ENCODE peak calls at places on chromosome 6, in four cellular contexts. M, O, D and P are unnamed samples. For H3K4me1, the result is how much of the 10 kb centered on the place peaks cover.

GRCh38 chr6:170584181-170584953 is at the start of gene PDCD2:
- DNase-seq in M (peak), O (peak), D (peak), P (peak)

GRCh38 chr6:112773217-112773616 is 426.1 kb downstream of the RFPL4B start:
- DNase-seq in M (no peak), O (no peak), D (no peak), P (no peak)

GRCh38 chr6:40640591-40641293 is 53.6 kb upstream of the LRFN2 start:
- DNase-seq in M (no peak), O (no peak), D (no peak), P (no peak)

GRCh38 chr6:166826264-166826663 is 130.1 kb downstream of the RNASET2 start:
- DNase-seq in M (no peak), O (no peak), D (no peak), P (no peak)

GRCh38 chr6:126909493-126909892 is 209.0 kb upstream of the RSPO3 start:
- DNase-seq in M (no peak), O (no peak), D (no peak), P (no peak)

GRCh38 chr6:170031096-170031471 is 259.8 kb downstream of the DLL1 start:
- DNase-seq in M (peak), O (no peak), D (peak), P (peak)

GRCh38 chr6:100731411-100731810 is 149.7 kb downstream of the ASCC3 start:
- DNase-seq in M (no peak), O (no peak), D (no peak), P (no peak)

GRCh38 chr6:12294851-12295536 is 4.8 kb downstream of the EDN1 start:
- DNase-seq in M (no peak), O (peak), D (no peak), P (no peak)

GRCh38 chr6:162917506-162917905 is 189.7 kb downstream of the PACRG start:
- DNase-seq in M (no peak), O (no peak), D (no peak), P (no peak)

GRCh38 chr6:25327372-25327771 is 48.2 kb downstream of the CARMIL1 start:
- DNase-seq in M (no peak), O (no peak), D (no peak), P (no peak)

GRCh38 chr6:37822851-37823682 is 3.5 kb downstream of the ZFAND3 start:
- DNase-seq in M (peak), O (peak), D (no peak), P (peak)
- H3K4me1 ChIP-seq in M (under half), O (under half), D (under half), P (half or more)

GRCh38 chr6:30515967-30516753 is 26.9 kb downstream of the HLA-E start:
- DNase-seq in M (peak), O (peak), D (peak), P (peak)
- TF ChIP-seq POLR2AphosphoS5 in M (peak), O (peak), D (peak), P (peak)

DNA sequence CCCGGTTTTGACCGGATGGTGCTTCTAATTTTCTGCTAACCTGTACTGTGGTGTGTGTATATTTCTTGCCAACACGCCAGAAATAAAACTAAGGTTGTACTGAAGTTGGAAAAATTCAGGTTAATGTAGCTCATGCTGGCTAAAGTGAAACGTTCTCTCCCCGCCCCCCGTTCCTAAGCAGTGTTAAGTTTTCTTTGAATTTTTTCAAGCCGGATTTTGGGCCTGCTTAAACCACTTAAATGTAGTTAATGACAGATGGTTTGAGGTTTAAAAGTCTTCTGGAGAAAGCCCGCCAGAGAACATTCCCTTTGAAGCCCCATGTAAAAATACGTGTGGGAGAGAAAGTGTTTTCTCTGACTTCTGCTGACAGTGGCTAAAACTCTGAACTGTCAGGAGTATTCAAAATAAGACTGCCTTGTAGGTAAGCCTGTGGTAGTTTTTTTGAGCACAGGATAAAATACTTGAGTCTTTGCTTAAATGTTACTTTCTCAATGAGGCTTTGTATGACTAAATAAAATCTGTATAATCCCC is 101.4 kb downstream of the OR2B2 start:
- DNase-seq in M (no peak), O (peak), D (no peak), P (no peak)
- TF ChIP-seq POLR2A in M (no peak), O (no peak), D (no peak), P (no peak)

DNA sequence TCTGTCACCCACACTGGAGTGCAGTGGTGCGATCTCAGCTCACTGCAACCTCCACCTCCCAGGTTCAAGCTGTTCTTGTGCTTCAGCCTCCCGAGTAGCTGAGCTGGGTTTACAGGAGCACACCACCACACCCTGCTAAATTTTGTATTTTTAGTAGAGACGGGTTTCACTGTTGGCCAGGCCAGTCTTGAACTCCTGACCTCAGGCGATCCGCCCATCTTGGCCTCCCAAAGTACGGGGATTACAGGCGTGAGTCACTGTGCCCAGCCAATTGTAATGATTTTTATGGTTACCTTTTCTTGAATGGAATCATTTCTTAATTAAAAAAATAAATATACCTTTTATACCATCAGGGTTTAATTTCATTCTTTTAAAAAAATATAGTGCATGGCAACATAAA is 105.7 kb downstream of the MTHFD1L start:
- DNase-seq in M (no peak), O (no peak), D (no peak), P (no peak)
- H3K4me1 ChIP-seq in M (under half), O (under half), D (under half), P (under half)

DNA sequence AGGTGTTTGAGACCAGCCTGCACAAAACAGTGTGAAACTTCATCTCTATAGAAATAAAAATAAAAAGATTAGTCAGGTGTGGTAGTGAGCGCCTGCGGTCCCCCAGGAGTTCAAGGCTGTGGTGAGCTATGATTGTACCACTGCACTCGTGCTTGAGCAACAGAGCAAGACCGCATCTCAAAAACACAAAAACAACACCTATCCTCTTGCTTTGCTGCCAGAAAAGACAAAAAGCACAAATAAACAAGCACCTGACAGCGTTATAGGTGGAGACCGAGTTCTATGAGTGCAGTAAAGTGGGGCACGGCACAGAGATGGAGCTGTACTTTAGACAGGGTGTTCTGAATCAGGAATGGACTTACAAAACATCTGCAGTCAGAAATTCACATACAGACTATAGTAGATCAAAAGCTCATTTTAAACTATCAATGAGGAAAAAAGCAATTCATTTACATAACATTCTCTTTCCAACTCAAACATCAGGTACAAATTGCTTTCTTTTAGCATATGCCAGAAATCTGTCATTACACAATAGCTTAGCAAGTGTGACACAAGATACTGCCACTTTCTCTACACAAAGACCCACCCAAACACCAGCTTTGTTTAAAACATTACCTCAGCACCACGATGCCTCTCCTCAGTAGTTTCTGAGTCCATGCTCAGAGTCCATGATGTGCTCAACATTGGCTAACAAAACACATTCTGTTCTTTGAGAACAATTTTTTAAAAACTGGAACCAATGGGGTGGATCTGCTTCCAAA is 10.1 kb downstream of the EZR start:
- DNase-seq in M (no peak), O (no peak), D (no peak), P (peak)
- TF ChIP-seq POLR2AphosphoS5 in M (no peak), O (no peak), D (no peak), P (no peak)

GRCh38 chr6:37081042-37081607 is 75.7 kb downstream of the FGD2 start:
- DNase-seq in M (no peak), O (no peak), D (no peak), P (no peak)

GRCh38 chr6:37078814-37079213 is 73.4 kb downstream of the FGD2 start:
- DNase-seq in M (no peak), O (no peak), D (no peak), P (no peak)

GRCh38 chr6:37088897-37089296 is 81.1 kb upstream of the PIM1 start:
- DNase-seq in M (no peak), O (no peak), D (no peak), P (no peak)

GRCh38 chr6:37082390-37082789 is 76.9 kb downstream of the FGD2 start:
- DNase-seq in M (no peak), O (no peak), D (no peak), P (no peak)

DNA sequence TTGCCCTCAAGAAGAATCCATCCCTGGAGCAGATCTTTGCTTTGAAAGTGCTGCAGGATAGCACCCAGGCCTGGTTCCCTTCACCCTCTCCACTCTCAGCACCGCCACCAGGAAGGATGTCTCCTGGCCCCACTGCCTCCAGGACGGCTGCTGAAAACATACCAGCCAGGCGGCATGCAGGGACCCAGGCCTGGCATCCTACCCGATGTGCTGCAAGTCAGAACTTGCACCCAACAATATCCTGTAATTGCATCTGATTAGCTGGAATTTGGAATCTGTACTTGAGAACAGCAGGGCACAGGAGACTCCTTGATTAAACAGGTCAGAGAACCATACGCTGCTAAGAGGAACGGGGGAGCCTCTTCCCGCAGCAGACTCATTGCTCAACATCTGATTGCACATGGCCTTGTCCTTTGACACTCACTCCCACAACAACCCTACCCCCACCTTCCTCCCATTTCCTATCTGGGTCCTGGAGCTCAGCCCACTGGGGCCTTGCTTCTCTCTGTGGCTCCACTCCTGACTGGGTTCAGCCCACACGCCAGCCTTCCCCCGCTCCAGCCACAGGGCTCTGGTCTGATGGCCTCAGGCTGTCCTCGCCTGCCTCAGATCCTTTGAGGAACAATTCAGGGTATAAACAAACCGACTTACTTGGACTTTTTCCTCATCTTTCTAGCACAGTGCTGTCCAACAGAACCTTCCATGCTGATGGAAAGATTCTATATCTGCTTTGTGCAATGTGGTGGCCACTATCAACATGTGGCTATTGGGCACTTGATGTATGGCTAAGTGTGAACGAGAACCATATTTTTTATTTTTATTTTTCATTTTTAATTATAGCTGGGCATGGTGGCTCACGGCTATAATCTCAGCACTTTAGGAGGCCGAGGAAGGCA is 78.0 kb downstream of the FGD2 start:
- DNase-seq in M (peak), O (peak), D (peak), P (peak)
- TF ChIP-seq POLR2A in M (no peak), O (no peak), D (no peak), P (no peak)

GRCh38 chr6:410555-411395 is 19.2 kb downstream of the IRF4 start:
- DNase-seq in M (no peak), O (no peak), D (no peak), P (no peak)

GRCh38 chr6:408599-409102 is 17.1 kb downstream of the IRF4 start:
- DNase-seq in M (no peak), O (peak), D (no peak), P (no peak)

GRCh38 chr6:404685-405423 is 13.3 kb downstream of the IRF4 start:
- DNase-seq in M (no peak), O (no peak), D (no peak), P (no peak)

GRCh38 chr6:409370-409972 is 17.9 kb downstream of the IRF4 start:
- DNase-seq in M (no peak), O (no peak), D (no peak), P (no peak)

GRCh38 chr6:408148-408547 is 16.6 kb downstream of the IRF4 start:
- DNase-seq in M (no peak), O (no peak), D (no peak), P (no peak)
- H3K4me1 ChIP-seq in M (under half), O (under half), D (under half), P (under half)

GRCh38 chr6:157211603-157212455 is 111.5 kb downstream of the TMEM242 start:
- DNase-seq in M (no peak), O (no peak), D (no peak), P (no peak)
- TF ChIP-seq POLR2AphosphoS5 in M (no peak), O (no peak), D (no peak), P (no peak)

GRCh38 chr6:134047673-134048072 is 4.8 kb downstream of the SLC2A12 start:
- DNase-seq in M (no peak), O (no peak), D (no peak), P (no peak)
- TF ChIP-seq POLR2A in M (no peak), O (no peak), D (no peak), P (no peak)